ENCODE peak calls at places on chromosome 1, in four cellular contexts. One of them, this sample, is unnamed.

GRCh38 chr1:55249646-55250398 is 34.7 kb upstream of the USP24 start:
- DNase-seq in retina: no peak
- DNase-seq in NCI-H1105: no peak
- DNase-seq in GM23248: no peak
- DNase-seq in this sample: no peak

GRCh38 chr1:153032677-153033308 is 1.8 kb downstream of the SPRR1B start:
- DNase-seq in retina: peak
- DNase-seq in NCI-H1105: no peak
- DNase-seq in GM23248: peak
- DNase-seq in this sample: no peak

GRCh38 chr1:66330711-66331110 is 203.2 kb upstream of the SGIP1 start:
- DNase-seq in retina: no peak
- DNase-seq in NCI-H1105: no peak
- DNase-seq in GM23248: peak
- DNase-seq in this sample: no peak

GRCh38 chr1:203742446-203742845 is 22.5 kb upstream of the LAX1 start:
- DNase-seq in retina: no peak
- DNase-seq in NCI-H1105: no peak
- DNase-seq in GM23248: no peak
- DNase-seq in this sample: no peak

GRCh38 chr1:8879348-8880067 is 1.0 kb upstream of the ENO1 start:
- DNase-seq in retina: no peak
- DNase-seq in NCI-H1105: no peak
- DNase-seq in GM23248: no peak
- DNase-seq in this sample: no peak

GRCh38 chr1:220881918-220882891 is 3.0 kb downstream of the HLX start:
- DNase-seq in retina: peak
- DNase-seq in NCI-H1105: no peak
- DNase-seq in GM23248: peak
- DNase-seq in this sample: no peak

GRCh38 chr1:152374451-152374850 is 14.6 kb upstream of the FLG2 start:
- DNase-seq in retina: no peak
- DNase-seq in NCI-H1105: no peak
- DNase-seq in GM23248: no peak
- DNase-seq in this sample: no peak

GRCh38 chr1:206419250-206419649 is 51.0 kb upstream of the IKBKE start:
- DNase-seq in retina: no peak
- DNase-seq in NCI-H1105: no peak
- DNase-seq in GM23248: peak
- DNase-seq in this sample: no peak

GRCh38 chr1:3863231-3863935 is 6.1 kb downstream of the DFFB start:
- DNase-seq in retina: no peak
- DNase-seq in NCI-H1105: no peak
- DNase-seq in GM23248: no peak
- DNase-seq in this sample: no peak

GRCh38 chr1:1677718-1678580 is 14.6 kb downstream of the SLC35E2B start:
- DNase-seq in retina: no peak
- DNase-seq in NCI-H1105: no peak
- DNase-seq in GM23248: no peak
- DNase-seq in this sample: no peak

GRCh38 chr1:98794196-98794886 is 132.8 kb downstream of the SNX7 start:
- DNase-seq in retina: peak
- DNase-seq in NCI-H1105: peak
- DNase-seq in GM23248: peak
- DNase-seq in this sample: peak